ENCODE peak calls at places on chromosome 16, in eight cellular contexts. A is SK-N-SH treated with all-trans-retinoic acid at 6 μM for 48 hours; O is T-cell; L is activated T-helper 17 cell treated with anti-CD3 and anti-CD28 coated beads, Interleukin-2, amount 50 U/mL, for 72 hours; E is activated CD4-positive, alpha-beta T cell treated with anti-CD3 and anti-CD28 coated beads for 36 hours; F is Right ventricle myocardium inferior; D is lower lobe of right lung; Q is activated naive CD8-positive, alpha-beta T cell treated with anti-CD3 and anti-CD28 coated beads, Interleukin-2, amount 10 ng/mL, durations not matched to agents 7 days and 5 days. T is an unnamed sample.

GRCh38 chr16:89222931-89223330 is 5.4 kb downstream of the ZNF778 start:
- ATAC-seq in A (no peak), O (no peak), L (no peak), E (no peak), F (no peak), D (no peak), Q (no peak), T (no peak)

GRCh38 chr16:57688987-57689771 is 5.4 kb upstream of the DRC7 start:
- ATAC-seq in A (no peak), O (no peak), L (no peak), E (peak; percentile 24), F (no peak), D (peak; percentile 50), Q (peak; percentile 1), T (no peak)

GRCh38 chr16:11734025-11734652 is 8.5 kb downstream of the TXNDC11 start:
- ATAC-seq in A (no peak), O (no peak), L (peak; percentile 26), E (peak; percentile 23), F (peak; percentile 68), D (peak; percentile 61), Q (no peak), T (no peak)

GRCh38 chr16:12531937-12532336 is 271.8 kb downstream of the CPPED1 start:
- ATAC-seq in A (no peak), O (no peak), L (no peak), E (no peak), F (no peak), D (peak; percentile 46), Q (no peak), T (no peak)

GRCh38 chr16:74563828-74564263 is 43.1 kb downstream of the GLG1 start:
- ATAC-seq in A (peak; percentile 69), O (peak; percentile 47), L (peak; percentile 88), E (peak; percentile 63), F (no peak), D (peak; percentile 92), Q (no peak), T (peak; percentile 73)

GRCh38 chr16:3587547-3588110 is 10.4 kb upstream of the NLRC3 start:
- ATAC-seq in A (no peak), O (no peak), L (no peak), E (no peak), F (no peak), D (no peak), Q (no peak), T (no peak)

GRCh38 chr16:88840589-88841215 is 16.0 kb downstream of the GALNS start:
- ATAC-seq in A (no peak), O (no peak), L (no peak), E (no peak), F (no peak), D (no peak), Q (no peak), T (no peak)

GRCh38 chr16:3182608-3183444 is 5.2 kb upstream of the OR1F1 start:
- ATAC-seq in A (peak; percentile 68), O (peak; percentile 65), L (peak; percentile 60), E (peak; percentile 51), F (no peak), D (peak; percentile 76), Q (peak; percentile 32), T (peak; percentile 41)

GRCh38 chr16:66844009-66844341 is 239 bp upstream of the CA7 start:
- ATAC-seq in A (no peak), O (no peak), L (no peak), E (no peak), F (no peak), D (no peak), Q (no peak), T (no peak)

GRCh38 chr16:85722066-85722465 is 28.8 kb downstream of the C16orf74 start:
- ATAC-seq in A (no peak), O (no peak), L (no peak), E (no peak), F (no peak), D (no peak), Q (no peak), T (no peak)

GRCh38 chr16:1291576-1291974 is 17.9 kb upstream of the UBE2I start:
- ATAC-seq in A (no peak), O (no peak), L (no peak), E (no peak), F (no peak), D (no peak), Q (no peak), T (no peak)

GRCh38 chr16:16059895-16060590 is 110.6 kb downstream of the ABCC1 start:
- ATAC-seq in A (no peak), O (no peak), L (no peak), E (no peak), F (no peak), D (no peak), Q (no peak), T (no peak)

GRCh38 chr16:85908889-85909584 is 10.1 kb downstream of the IRF8 start:
- ATAC-seq in A (no peak), O (no peak), L (no peak), E (no peak), F (peak; percentile 51), D (peak; percentile 58), Q (no peak), T (no peak)

GRCh38 chr16:79845734-79846135 is 245.2 kb upstream of the MAF start:
- ATAC-seq in A (no peak), O (no peak), L (no peak), E (peak; percentile 33), F (no peak), D (no peak), Q (no peak), T (no peak)

GRCh38 chr16:69095179-69095578 is 10.3 kb upstream of the HAS3 start:
- ATAC-seq in A (no peak), O (no peak), L (no peak), E (no peak), F (no peak), D (peak; percentile 83), Q (no peak), T (no peak)

GRCh38 chr16:30893082-30893743 is 664 bp downstream of the BCL7C start:
- ATAC-seq in A (no peak), O (peak; percentile 11), L (peak; percentile 8), E (no peak), F (no peak), D (no peak), Q (peak; percentile 21), T (peak; percentile 2)

GRCh38 chr16:75481475-75481874 is 13.8 kb downstream of the CHST6 start:
- ATAC-seq in A (no peak), O (no peak), L (no peak), E (no peak), F (no peak), D (no peak), Q (no peak), T (no peak)

GRCh38 chr16:87420401-87421368 is 28.5 kb downstream of the MAP1LC3B start:
- ATAC-seq in A (no peak), O (no peak), L (no peak), E (no peak), F (no peak), D (no peak), Q (no peak), T (no peak)

GRCh38 chr16:785563-786535 is 2.3 kb downstream of the RPUSD1 start:
- ATAC-seq in A (peak; percentile 49), O (no peak), L (peak; percentile 37), E (peak; percentile 21), F (no peak), D (peak; percentile 44), Q (no peak), T (no peak)

GRCh38 chr16:5018791-5019190 is 14.9 kb downstream of the NAGPA start:
- ATAC-seq in A (no peak), O (no peak), L (no peak), E (no peak), F (no peak), D (no peak), Q (no peak), T (no peak)

GRCh38 chr16:72355561-72355960 is 183.6 kb upstream of the PMFBP1 start:
- ATAC-seq in A (no peak), O (no peak), L (no peak), E (no peak), F (no peak), D (no peak), Q (no peak), T (no peak)

GRCh38 chr16:84922351-84923135 is 88.8 kb downstream of the ZDHHC7 start:
- ATAC-seq in A (peak; percentile 56), O (no peak), L (no peak), E (no peak), F (peak; percentile 86), D (peak; percentile 72), Q (no peak), T (no peak)

GRCh38 chr16:17313085-17313611 is 157.6 kb downstream of the XYLT1 start:
- ATAC-seq in A (peak; percentile 88), O (peak; percentile 43), L (no peak), E (no peak), F (peak; percentile 53), D (peak; percentile 63), Q (no peak), T (no peak)

GRCh38 chr16:52494621-52495020 is 52.3 kb downstream of the TOX3 start:
- ATAC-seq in A (no peak), O (no peak), L (no peak), E (no peak), F (no peak), D (no peak), Q (no peak), T (no peak)

GRCh38 chr16:26530584-26531289 is 536.0 kb upstream of the C16orf82 start:
- ATAC-seq in A (no peak), O (no peak), L (no peak), E (no peak), F (no peak), D (no peak), Q (no peak), T (no peak)

GRCh38 chr16:70768205-70768580 is 32.8 kb downstream of the VAC14 start:
- ATAC-seq in A (no peak), O (no peak), L (no peak), E (no peak), F (no peak), D (no peak), Q (no peak), T (no peak)

GRCh38 chr16:31064882-31065461 is 9.1 kb downstream of the ZNF668 start:
- ATAC-seq in A (peak; percentile 87), O (peak; percentile 38), L (peak; percentile 52), E (peak; percentile 31), F (peak; percentile 94), D (peak; percentile 68), Q (peak; percentile 50), T (no peak)

GRCh38 chr16:57394444-57394843 is 10.1 kb upstream of the CCL17 start:
- ATAC-seq in A (no peak), O (no peak), L (no peak), E (no peak), F (no peak), D (no peak), Q (no peak), T (no peak)

T was measured in activated CD4-positive, CD25-positive, alpha-beta regulatory T cell treated with anti-CD3 and anti-CD28 coated beads, Interleukin-2, amount 50 U/mL, for 24 hours.